ENCODE peak calls at places on chromosome 22, in ten cellular contexts. I is psoas muscle; J is effector memory CD4-positive, alpha-beta T cell; F is neuronal stem cell; T is left lung; R is right lobe of liver; S is mesenchymal stem cell; C is naive thymus-derived CD4-positive, alpha-beta T cell; H is neural progenitor cell; G is esophagus muscularis mucosa. X is an unnamed sample. For H3K4me1, the result is how much of the 10 kb centered on the place peaks cover.

GRCh38 chr22:30325724-30326703 is 727 bp downstream of the TBC1D10A start:
- DNase-seq in I (peak), J (no peak), G (no peak), S (peak), C (no peak), F (no peak), H (peak), R (peak), T (no peak), X (no peak)

GRCh38 chr22:24986816-24987215 is 34.3 kb downstream of the KIAA1671 start:
- DNase-seq in F (no peak), S (no peak), G (no peak), I (no peak), R (no peak), T (no peak), J (no peak), C (no peak), H (no peak), X (no peak)

GRCh38 chr22:25390297-25391240 is 171.1 kb downstream of the CRYBB2 start:
- DNase-seq in I (no peak), H (no peak), J (no peak), G (no peak), C (no peak), F (no peak), S (no peak), R (peak), T (no peak), X (no peak)

GRCh38 chr22:30305906-30306628 is 16.8 kb upstream of the CASTOR1 start:
- DNase-seq in C (peak), S (no peak), G (no peak), F (no peak), T (no peak), I (no peak), H (no peak), R (no peak), J (no peak), X (no peak)

GRCh38 chr22:26527574-26528465 is 15.5 kb upstream of the TFIP11 start:
- DNase-seq in G (no peak), I (peak), H (no peak), J (no peak), S (no peak), F (no peak), T (no peak), R (peak), C (no peak), X (no peak)

GRCh38 chr22:46845281-46846153 is 83.1 kb downstream of the TBC1D22A start:
- DNase-seq in S (peak), I (no peak), R (no peak), H (no peak), F (no peak), C (no peak), G (no peak), J (no peak), T (no peak), X (no peak)

GRCh38 chr22:23481369-23481768 is 98.7 kb downstream of the IGLL1 start:
- DNase-seq in F (no peak), R (no peak), J (no peak), S (no peak), H (no peak), I (no peak), G (peak), T (no peak), C (no peak), X (no peak)

GRCh38 chr22:44392446-44392921 is 79.7 kb upstream of the SHISAL1 start:
- DNase-seq in I (peak), G (no peak), J (no peak), F (no peak), C (no peak), S (no peak), T (peak), H (no peak), R (peak), X (no peak)

GRCh38 chr22:47340851-47341436 is 578.5 kb downstream of the TBC1D22A start:
- DNase-seq in I (no peak), G (peak), T (no peak), R (no peak), J (no peak), F (no peak), C (no peak), S (no peak), H (no peak), X (no peak)

GRCh38 chr22:31629741-31630184 is 32.3 kb downstream of the PISD start:
- DNase-seq in H (no peak), I (no peak), S (no peak), G (no peak), R (no peak), T (peak), J (no peak), C (no peak), F (no peak), X (no peak)
- H3K4me1 ChIP-seq in H (under half), I (under half), S (half or more), G (half or more), R (under half), T (half or more), J (under half), C (under half), F (under half), X (half or more)

GRCh38 chr22:31935961-31936635 is 8.2 kb upstream of the YWHAH start:
- DNase-seq in H (peak), F (no peak), R (no peak), G (no peak), I (no peak), J (no peak), T (no peak), S (no peak), C (no peak), X (no peak)

GRCh38 chr22:31940506-31940905 is 3.8 kb upstream of the YWHAH start:
- DNase-seq in G (no peak), H (no peak), C (no peak), R (peak), S (no peak), J (no peak), T (no peak), I (no peak), F (no peak), X (no peak)

GRCh38 chr22:31933816-31934482 is 10.4 kb upstream of the YWHAH start:
- DNase-seq in I (no peak), T (no peak), H (no peak), C (no peak), G (no peak), S (no peak), J (no peak), F (no peak), R (peak), X (no peak)

GRCh38 chr22:31938258-31938657 is 6.1 kb upstream of the YWHAH start:
- DNase-seq in F (no peak), I (no peak), R (no peak), H (no peak), T (no peak), J (no peak), G (no peak), C (no peak), S (no peak), X (no peak)

GRCh38 chr22:31937328-31937727 is 7.0 kb upstream of the YWHAH start:
- DNase-seq in G (no peak), T (no peak), C (no peak), H (no peak), F (no peak), R (no peak), S (no peak), I (no peak), J (no peak), X (no peak)
- H3K4me1 ChIP-seq in G (under half), T (under half), C (under half), H (under half), F (under half), R (under half), S (under half), I (under half), J (under half), X (under half)

GRCh38 chr22:36565686-36566085 is 36.7 kb upstream of the EIF3D start:
- DNase-seq in G (no peak), H (no peak), I (no peak), S (no peak), R (no peak), T (no peak), J (no peak), F (no peak), C (no peak), X (no peak)
- H3K4me1 ChIP-seq in G (under half), H (under half), I (under half), S (under half), R (under half), T (under half), J (under half), F (under half), C (under half), X (under half)

DNA sequence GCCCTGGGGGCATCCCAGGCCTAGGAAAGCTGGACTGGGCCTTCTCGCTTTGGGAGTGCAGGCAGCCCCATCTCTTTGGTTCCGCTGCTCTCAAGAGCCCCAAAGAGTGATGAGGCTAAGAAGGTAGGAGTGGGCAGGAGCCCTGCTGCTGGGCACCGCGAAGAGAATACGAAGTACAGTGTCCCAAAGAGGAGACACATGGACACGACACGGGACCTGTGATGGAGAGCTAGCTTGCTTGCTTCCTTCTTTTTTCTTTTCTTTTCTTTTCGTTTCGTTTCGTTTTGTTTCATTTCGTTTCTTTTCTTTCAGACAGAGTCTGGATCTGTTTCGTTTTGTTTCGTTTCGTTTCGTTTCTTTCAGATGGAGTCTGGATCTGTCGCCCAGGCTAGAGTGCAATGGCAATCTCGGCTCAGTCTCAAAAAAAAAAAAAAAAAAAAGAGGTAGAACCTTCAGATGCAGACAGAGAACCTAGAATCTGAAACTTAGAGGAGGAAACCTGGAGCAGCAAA is 10.6 kb downstream of the MGAT3 start:
- DNase-seq in J (no peak), T (no peak), H (no peak), G (no peak), I (no peak), R (no peak), F (no peak), C (no peak), S (no peak), X (no peak)
- H3K4me1 ChIP-seq in J (under half), T (under half), H (under half), G (under half), I (under half), R (under half), F (under half), C (under half), S (under half), X (half or more)

GRCh38 chr22:37636949-37637273 is 2.6 kb upstream of the SH3BP1 start:
- DNase-seq in C (no peak), J (no peak), G (no peak), R (no peak), F (no peak), S (no peak), I (no peak), T (no peak), H (no peak), X (no peak)

GRCh38 chr22:37636186-37636948 is 3.1 kb upstream of the SH3BP1 start:
- DNase-seq in F (no peak), I (no peak), T (no peak), C (no peak), R (no peak), J (no peak), G (no peak), S (peak), H (no peak), X (no peak)

GRCh38 chr22:37633693-37634504 is 5.6 kb upstream of the SH3BP1 start:
- DNase-seq in G (peak), T (peak), J (peak), S (peak), R (peak), H (peak), I (peak), F (peak), C (no peak), X (peak)

GRCh38 chr22:37634505-37635002 is 4.9 kb upstream of the SH3BP1 start:
- DNase-seq in C (no peak), I (no peak), T (no peak), G (no peak), F (no peak), S (no peak), H (no peak), R (no peak), J (no peak), X (no peak)

DNA sequence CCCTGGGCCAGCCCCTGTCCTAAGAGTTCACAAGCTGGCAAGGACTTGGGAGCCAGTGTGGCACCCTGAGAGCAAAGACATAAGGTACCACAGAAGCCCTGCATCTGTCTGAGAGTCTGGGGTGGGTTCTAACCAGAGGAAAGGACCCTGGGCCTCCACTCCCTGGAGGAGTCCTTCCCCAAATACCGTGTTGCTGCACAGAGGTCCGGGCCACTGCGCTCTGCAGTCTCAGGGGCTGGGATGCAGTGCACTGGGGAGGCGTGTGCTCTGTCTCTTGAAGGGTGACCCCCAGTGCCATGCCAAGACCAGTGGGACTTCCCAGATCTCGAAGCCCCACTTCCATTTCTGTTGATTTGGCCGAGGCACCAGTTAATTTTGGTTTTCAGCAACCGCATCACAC is 4.3 kb upstream of the SH3BP1 start:
- DNase-seq in H (no peak), I (no peak), G (no peak), F (no peak), S (no peak), T (no peak), J (no peak), C (no peak), R (no peak), X (no peak)
- H3K4me1 ChIP-seq in H (under half), I (under half), G (under half), F (under half), S (half or more), T (half or more), J (half or more), C (half or more), R (under half), X (half or more)

GRCh38 chr22:39273950-39274887 is 29.4 kb upstream of the PDGFB start:
- DNase-seq in S (no peak), T (no peak), J (no peak), H (no peak), C (no peak), F (no peak), R (no peak), G (no peak), I (no peak), X (no peak)
- H3K4me1 ChIP-seq in S (under half), T (under half), J (under half), H (under half), C (under half), F (under half), R (under half), G (under half), I (under half), X (under half)

GRCh38 chr22:17964153-17964552 is 60.2 kb downstream of the MICAL3 start:
- DNase-seq in C (no peak), J (no peak), G (no peak), H (peak), I (no peak), R (no peak), F (no peak), S (no peak), T (no peak), X (no peak)
- H3K4me1 ChIP-seq in C (under half), J (under half), G (half or more), H (under half), I (under half), R (under half), F (under half), S (under half), T (under half), X (under half)

GRCh38 chr22:38697055-38697980 is 3.4 kb downstream of the JOSD1 start:
- DNase-seq in H (peak), G (no peak), J (no peak), C (no peak), F (no peak), T (no peak), R (no peak), I (no peak), S (peak), X (no peak)
- H3K4me1 ChIP-seq in H (under half), G (half or more), J (under half), C (under half), F (under half), T (half or more), R (under half), I (under half), S (under half), X (under half)

DNA sequence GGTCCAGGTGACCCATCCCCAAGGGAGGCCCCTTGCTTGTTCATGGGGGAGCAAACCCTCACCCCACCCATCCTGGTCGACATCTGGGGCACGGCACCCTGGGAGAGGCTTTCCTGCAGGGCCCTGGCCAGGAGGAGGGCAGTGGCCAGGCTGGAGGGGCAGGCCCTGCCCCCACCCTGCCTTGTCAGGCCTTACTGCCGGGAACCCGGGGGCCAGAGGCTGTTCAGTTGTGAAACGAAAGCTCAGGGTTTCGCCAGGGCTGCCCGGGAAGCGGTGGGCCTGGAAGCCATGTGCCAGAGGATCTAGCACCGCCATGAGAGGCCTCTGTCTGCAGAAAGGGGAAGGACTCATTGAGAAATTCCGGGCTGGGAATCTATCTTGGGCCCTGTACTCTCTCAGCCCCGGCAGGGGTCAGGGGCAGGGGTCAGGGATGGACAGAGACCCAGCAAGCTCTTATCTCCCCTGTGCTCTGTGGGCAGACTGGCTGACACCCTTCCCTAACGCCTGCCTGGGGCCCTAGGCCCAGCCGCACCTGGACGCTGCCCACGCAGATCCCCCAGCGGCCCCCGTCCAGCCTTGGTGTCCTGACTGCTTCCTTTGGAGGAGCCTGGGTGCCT is 6.3 kb downstream of the PIM3 start:
- DNase-seq in C (no peak), R (peak), H (peak), S (peak), G (no peak), I (peak), T (peak), J (no peak), F (no peak), X (peak)
- H3K4me1 ChIP-seq in C (under half), R (half or more), H (under half), S (half or more), G (half or more), I (half or more), T (half or more), J (under half), F (under half), X (half or more)

X was measured in tibial nerve.